ENCODE peak calls at places on chromosomes 7 and 10, in four cellular contexts. N, R, D and W are unnamed samples.

GRCh38 chr10:19325581-19325980 is 277.0 kb downstream of the MALRD1 start:
- DNase-seq in R (no peak), N (no peak), D (no peak), W (no peak)

GRCh38 chr7:151083071-151083823 is at the start of gene TMUB1:
- DNase-seq in R (peak; percentile 78), D (no peak), N (peak; percentile 84), W (peak; percentile 75)

GRCh38 chr7:97118306-97118917 is 914 bp downstream of the SDHAF3 start:
- DNase-seq in R (no peak), N (no peak), D (no peak), W (no peak)

GRCh38 chr7:66088861-66089838 is 13.5 kb downstream of the ASL start:
- DNase-seq in N (no peak), R (no peak), D (no peak), W (no peak)

GRCh38 chr10:29949411-29950011 is 109.9 kb downstream of the JCAD start:
- DNase-seq in R (no peak), N (no peak), D (no peak), W (no peak)

GRCh38 chr7:70706204-70706603 is 425.7 kb upstream of the GALNT17 start:
- DNase-seq in R (no peak), N (no peak), D (no peak), W (no peak)

GRCh38 chr7:97342512-97342911 is 225.0 kb downstream of the SDHAF3 start:
- DNase-seq in D (no peak), R (no peak), N (no peak), W (no peak)

GRCh38 chr7:124171068-124171467 is 138.2 kb upstream of the TMEM229A start:
- DNase-seq in N (no peak), R (no peak), D (no peak), W (no peak)

GRCh38 chr7:14698239-14698638 is 204.3 kb downstream of the DGKB start:
- DNase-seq in R (no peak), N (no peak), D (no peak), W (no peak)

GRCh38 chr7:17132726-17133125 is 165.7 kb upstream of the AHR start:
- DNase-seq in D (no peak), N (no peak), R (no peak), W (no peak)

GRCh38 chr7:112362053-112362650 is 88.1 kb upstream of the IFRD1 start:
- DNase-seq in R (no peak), N (no peak), D (no peak), W (no peak)

GRCh38 chr10:113991091-113991860 is 52.4 kb upstream of the ADRB1 start:
- DNase-seq in R (no peak), D (no peak), N (no peak), W (no peak)

GRCh38 chr7:128135275-128136214 is 104.3 kb upstream of the LRRC4 start:
- DNase-seq in N (peak; percentile 44), R (peak; percentile 29), D (peak; percentile 91), W (peak; percentile 60)

GRCh38 chr7:2645274-2645868 is 13.6 kb downstream of the TTYH3 start:
- DNase-seq in R (no peak), N (no peak), D (no peak), W (no peak)

DNA sequence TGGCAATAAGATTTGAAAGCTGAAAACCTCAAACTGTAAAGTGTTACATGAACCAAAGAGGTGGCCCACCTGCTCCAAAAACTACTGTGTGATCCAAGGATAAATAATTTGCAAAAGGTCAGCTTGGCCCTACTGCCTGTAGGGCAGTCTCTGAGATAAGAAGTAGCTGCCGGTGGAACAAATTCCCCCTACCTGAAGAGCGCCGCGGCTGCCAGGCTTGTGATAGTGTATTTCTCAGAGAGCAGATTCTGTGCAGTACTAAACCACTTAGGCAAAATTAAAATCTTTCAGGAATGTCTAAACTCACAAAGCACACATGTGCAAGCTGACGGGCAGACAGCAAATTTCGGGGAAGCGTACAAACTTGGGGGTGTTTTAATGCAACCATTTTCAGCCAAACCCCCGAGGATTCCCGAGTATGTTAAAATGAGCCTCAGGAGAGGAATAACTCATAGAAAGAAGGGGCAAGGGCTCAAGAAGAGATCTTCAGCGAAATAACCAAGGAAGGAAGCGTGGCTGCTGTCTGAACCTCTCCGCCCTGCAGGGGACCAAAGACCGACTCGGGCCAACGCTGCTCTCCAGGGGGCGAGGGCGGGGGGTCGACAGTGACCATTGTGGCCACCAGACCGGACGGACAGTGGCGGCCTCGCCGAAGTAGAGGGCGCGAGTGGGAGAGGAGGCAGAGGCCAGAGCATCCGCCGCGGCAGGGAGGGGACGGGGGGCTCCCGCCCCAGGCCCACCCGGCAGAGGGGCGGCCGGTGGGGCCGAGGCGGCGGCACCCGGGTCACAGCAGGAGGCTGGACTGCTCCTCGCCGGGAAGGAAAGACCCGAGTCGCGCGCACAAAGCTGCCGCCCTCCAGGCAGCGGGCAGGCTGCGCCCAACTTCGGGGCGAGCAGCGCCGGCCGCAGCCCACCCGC is 874 bp downstream of the HYCC1 start:
- DNase-seq in D (no peak), R (peak; percentile 35), N (peak; percentile 30), W (peak; percentile 69)
- TF ChIP-seq CTCF in D (no peak), R (no peak), N (no peak), W (no peak)

DNA sequence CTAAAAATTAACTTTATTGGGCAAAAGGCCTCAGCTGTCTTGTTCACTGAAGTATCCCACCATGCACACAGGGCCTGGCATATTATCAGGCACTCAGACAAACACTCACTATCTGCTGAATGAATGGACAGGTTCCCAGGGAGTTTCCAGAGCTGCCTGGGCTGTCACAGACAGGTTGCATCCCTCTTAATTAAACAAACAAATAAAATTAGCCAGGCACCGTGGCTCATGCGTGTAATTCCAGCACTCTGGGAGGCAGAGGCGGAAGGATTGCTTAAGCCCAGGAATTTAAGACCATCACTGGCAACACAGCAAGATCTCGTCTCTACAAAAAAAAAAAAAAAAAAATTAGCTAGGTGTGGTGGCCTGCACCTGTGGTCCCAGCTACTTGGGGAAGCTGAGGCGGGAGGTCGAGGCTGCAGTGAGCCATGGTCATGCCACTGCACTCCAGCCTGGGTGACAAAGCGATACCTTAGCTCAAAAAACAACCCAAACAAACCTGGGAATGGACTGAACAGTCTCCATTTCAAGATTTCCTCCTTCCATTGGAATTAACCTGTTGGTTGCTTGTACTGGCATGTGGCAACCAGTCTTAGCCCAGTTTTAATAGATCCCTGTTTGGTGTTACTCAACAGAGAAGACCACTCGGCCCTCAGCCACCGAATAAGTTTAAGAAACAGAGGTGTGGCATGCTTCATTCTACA is 1.3 kb upstream of the TSPAN14 start:
- DNase-seq in N (no peak), R (no peak), D (no peak), W (no peak)
- H3K27ac ChIP-seq in N (peak overlapping the region; percentile 81), R (peak overlapping the region; percentile 97), D (peak overlapping the region; percentile 91), W (peak overlapping the region; percentile 75)

GRCh38 chr10:126456632-126457031 is 68.4 kb upstream of the ADAM12 start:
- DNase-seq in N (no peak), D (peak; percentile 57), R (no peak), W (no peak)
- H3K27me3 ChIP-seq in N (no peaks in the 10 kb centered on the region), D (peaks cover 41% of the 10 kb centered on the region), R (no peaks in the 10 kb centered on the region), W (no peaks in the 10 kb centered on the region)

DNA sequence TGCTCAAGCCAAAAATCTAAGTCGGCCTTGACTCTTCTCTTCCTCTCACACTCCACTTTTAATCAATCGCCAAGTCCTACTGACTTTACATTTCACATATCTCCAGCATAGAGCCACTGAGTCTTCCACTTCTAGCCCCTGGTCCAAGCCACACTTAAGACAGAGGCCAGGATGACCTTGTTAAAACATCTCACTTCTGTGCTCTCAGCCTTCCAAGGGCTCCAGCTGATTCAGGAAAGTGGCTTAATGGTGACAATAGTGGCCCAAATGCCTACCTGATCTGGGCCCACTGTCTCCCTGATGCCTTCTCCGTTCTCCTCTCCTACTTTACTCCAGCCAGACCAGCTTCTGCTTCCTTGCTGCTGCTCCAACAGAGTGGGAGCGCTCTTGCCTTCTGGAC is 4.4 kb downstream of the TBATA start:
- DNase-seq in N (no peak), R (no peak), D (peak; percentile 57), W (no peak)
- TF ChIP-seq CTCF in N (no peak), R (no peak), D (no peak), W (no peak)

DNA sequence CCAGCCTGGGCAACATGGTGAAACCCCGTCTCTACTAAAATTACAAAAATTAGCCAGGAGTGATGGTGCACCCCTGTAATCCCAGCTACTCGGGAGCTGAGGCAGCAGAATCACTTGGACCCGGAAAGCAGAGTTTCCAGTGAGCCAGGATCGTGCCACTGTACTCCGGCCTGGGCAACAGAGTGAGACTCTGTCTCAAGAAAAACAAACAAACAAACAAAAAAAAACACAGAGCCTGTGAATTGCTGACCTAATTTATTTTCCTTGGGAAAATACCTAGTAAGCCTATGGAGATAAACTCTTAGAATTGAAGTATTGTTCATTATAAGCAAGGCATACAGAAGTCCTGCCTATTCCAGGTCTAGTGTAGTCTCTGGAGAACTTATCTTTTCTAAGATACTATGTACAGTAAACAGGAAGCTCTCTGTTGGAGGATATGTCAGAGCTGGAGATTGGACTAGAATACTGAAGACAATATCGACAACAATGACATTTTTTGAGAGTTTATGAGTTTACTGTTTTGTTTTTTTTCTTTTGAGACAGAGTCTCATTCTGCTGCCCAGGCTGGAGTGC is 14.9 kb downstream of the GTF2I start:
- DNase-seq in D (no peak), R (no peak), N (no peak), W (no peak)
- H3K27ac ChIP-seq in D (peak overlapping the region; percentile 50), R (no peak overlapping the region), N (peak overlapping the region; percentile 69), W (no peak overlapping the region)

GRCh38 chr7:27159278-27160146 is 3.0 kb upstream of the HOXA7 start:
- DNase-seq in D (no peak), N (no peak), R (peak; percentile 14), W (no peak)
- H3K27me3 ChIP-seq in D (peaks cover 100% of the 10 kb centered on the region), N (no peaks in the 10 kb centered on the region), R (no peaks in the 10 kb centered on the region), W (peaks cover 43% of the 10 kb centered on the region)

GRCh38 chr10:60140681-60141632 is 234.6 kb upstream of the CCDC6 start:
- DNase-seq in R (peak; percentile 56), D (no peak), N (no peak), W (no peak)
- TF ChIP-seq CTCF in R (no peak), D (no peak), N (no peak), W (no peak)